ENCODE peak calls at places on chromosome 3, in eight cellular contexts. W is progenitor cell of endocrine pancreas; B is stimulated activated CD4-positive, alpha-beta T cell treated with anti-CD3 and anti-CD28 coated beads, Interleukin-4, amount 100 ng/mL, for 48 hours; Q is H1; T is colonic mucosa; U is psoas muscle; M is AG10803; L is NCI-H446 treated with DMSO at 0.1 percent for 48 hours. I is an unnamed sample.

GRCh38 chr3:193744822-193745684 is 152.0 kb downstream of the OPA1 start:
- DNase-seq in W (no peak), B (no peak), Q (no peak), T (no peak), U (no peak), M (no peak), L (no peak), I (no peak)

GRCh38 chr3:197749315-197749600 is 425 bp upstream of the FYTTD1 start:
- DNase-seq in W (no peak), B (peak; percentile 45), Q (no peak), T (peak; percentile 51), U (no peak), M (peak; percentile 29), L (no peak), I (no peak)

GRCh38 chr3:106566277-106566676 is 697.5 kb upstream of the CBLB start:
- DNase-seq in W (no peak), B (no peak), Q (no peak), T (no peak), U (no peak), M (no peak), L (no peak), I (no peak)

GRCh38 chr3:134755821-134756220 is 39.2 kb upstream of the EPHB1 start:
- DNase-seq in W (no peak), B (no peak), Q (peak; percentile 4), T (no peak), U (no peak), M (no peak), L (no peak), I (no peak)

GRCh38 chr3:64138046-64138445 is 87.2 kb downstream of the PRICKLE2 start:
- DNase-seq in W (no peak), B (no peak), Q (no peak), T (no peak), U (no peak), M (peak; percentile 17), L (no peak), I (no peak)

GRCh38 chr3:185439745-185440466 is 58.9 kb downstream of the TMEM41A start:
- DNase-seq in W (no peak), B (no peak), Q (no peak), T (no peak), U (no peak), M (no peak), L (peak; percentile 34), I (no peak)

GRCh38 chr3:15858547-15859506 is 61.0 kb upstream of the ANKRD28 start:
- DNase-seq in W (peak; percentile 62), B (peak; percentile 47), Q (peak; percentile 79), T (peak; percentile 82), U (peak; percentile 74), M (peak; percentile 6), L (no peak), I (no peak)

GRCh38 chr3:193951859-193952258 is 184.1 kb upstream of the HES1 start:
- DNase-seq in W (no peak), B (no peak), Q (no peak), T (peak; percentile 3), U (no peak), M (no peak), L (no peak), I (no peak)

I was measured in ascending aorta.